ENCODE peak calls at places on chromosomes 4 and X, in ten cellular contexts. K is mammary epithelial cell; F is IMR-90; N is AG04450; G is esophagus squamous epithelium; U is adrenal gland; V is psoas muscle; Q is upper lobe of left lung; M is CD8-positive, alpha-beta T cell; E is tibial artery. L is an unnamed sample.

GRCh38 chr4:102042843-102043802 is 252.6 kb downstream of the BANK1 start:
- DNase-seq in K (peak; percentile 67), F (no peak), N (no peak), G (no peak), U (no peak), V (no peak), Q (no peak), M (no peak), E (no peak), L (no peak)

GRCh38 chr4:156790866-156791265 is 180.7 kb downstream of the PDGFC start:
- DNase-seq in K (peak; percentile 50), F (peak; percentile 73), N (no peak), G (no peak), U (peak; percentile 38), V (no peak), Q (no peak), M (no peak), E (no peak), L (no peak)

GRCh38 chr4:53863163-53863562 is 201.2 kb downstream of the CHIC2 start:
- DNase-seq in K (no peak), F (peak; percentile 49), N (no peak), G (no peak), U (peak; percentile 11), V (no peak), Q (no peak), M (no peak), E (peak; percentile 30), L (peak; percentile 21)

GRCh38 chr4:82748781-82749504 is 49.7 kb downstream of the SCD5 start:
- DNase-seq in K (no peak), F (peak; percentile 23), N (no peak), G (no peak), U (no peak), V (no peak), Q (no peak), M (no peak), E (no peak), L (no peak)

GRCh38 chr4:7417639-7418038 is 17.1 kb downstream of the PSAPL1 start:
- DNase-seq in K (no peak), F (no peak), N (no peak), G (no peak), U (peak; percentile 2), V (no peak), Q (peak; percentile 10), M (no peak), E (peak; percentile 7), L (no peak)

GRCh38 chr4:4694296-4694772 is 152.5 kb upstream of the STX18 start:
- DNase-seq in K (no peak), F (peak; percentile 23), N (no peak), G (no peak), U (peak; percentile 87), V (no peak), Q (no peak), M (no peak), E (peak; percentile 27), L (peak; percentile 45)

GRCh38 chrX:102765217-102765616 is 44.7 kb downstream of the GPRASP3 start:
- DNase-seq in K (peak; percentile 25), F (peak; percentile 82), N (no peak), G (no peak), U (peak; percentile 55), V (no peak), Q (no peak), M (no peak), E (peak; percentile 23), L (no peak)

GRCh38 chr4:84032372-84032771 is 466.7 kb downstream of the NKX6-1 start:
- DNase-seq in K (no peak), F (no peak), N (no peak), G (no peak), U (no peak), V (no peak), Q (no peak), M (no peak), E (no peak), L (no peak)

GRCh38 chr4:62431513-62431912 is 1231.4 kb downstream of the ADGRL3 start:
- DNase-seq in K (peak; percentile 73), F (no peak), N (no peak), G (no peak), U (no peak), V (no peak), Q (no peak), M (no peak), E (no peak), L (no peak)

GRCh38 chr4:118834070-118834469 is 1.9 kb downstream of the SEC24D start:
- DNase-seq in K (no peak), F (no peak), N (no peak), G (no peak), U (no peak), V (no peak), Q (no peak), M (no peak), E (no peak), L (no peak)

GRCh38 chr4:128355301-128355700 is 67.7 kb upstream of the PGRMC2 start:
- DNase-seq in K (no peak), F (no peak), N (no peak), G (no peak), U (peak; percentile 68), V (no peak), Q (no peak), M (no peak), E (no peak), L (no peak)

GRCh38 chr4:175405961-175406360 is 406.1 kb downstream of the GPM6A start:
- DNase-seq in K (no peak), F (no peak), N (no peak), G (no peak), U (no peak), V (no peak), Q (no peak), M (no peak), E (no peak), L (no peak)

GRCh38 chr4:108881190-108881589 is 118.3 kb upstream of the ETNPPL start:
- DNase-seq in K (peak; percentile 38), F (peak; percentile 96), N (peak; percentile 59), G (no peak), U (no peak), V (no peak), Q (no peak), M (no peak), E (no peak), L (no peak)

GRCh38 chrX:13996650-13997049 is 33.0 kb downstream of the GEMIN8 start:
- DNase-seq in K (no peak), F (no peak), N (no peak), G (no peak), U (no peak), V (no peak), Q (no peak), M (no peak), E (no peak), L (no peak)

GRCh38 chr4:4859799-4860380 is 425 bp downstream of the MSX1 start:
- DNase-seq in K (no peak), F (no peak), N (no peak), G (no peak), U (no peak), V (peak; percentile 57), Q (no peak), M (no peak), E (no peak), L (no peak)

GRCh38 chr4:168605411-168605810 is 108.6 kb downstream of the PALLD start:
- DNase-seq in K (peak; percentile 70), F (peak; percentile 83), N (no peak), G (no peak), U (no peak), V (peak; percentile 55), Q (no peak), M (no peak), E (no peak), L (no peak)

GRCh38 chr4:140427104-140427918 is at the start of gene CLGN:
- DNase-seq in K (peak; percentile 20), F (peak; percentile 44), N (no peak), G (no peak), U (peak; percentile 52), V (peak; percentile 77), Q (peak; percentile 57), M (peak; percentile 26), E (peak; percentile 21), L (peak; percentile 47)

GRCh38 chr4:2396781-2397368 is 21.6 kb downstream of the ZFYVE28 start:
- DNase-seq in K (no peak), F (no peak), N (no peak), G (no peak), U (no peak), V (peak; percentile 18), Q (no peak), M (no peak), E (no peak), L (no peak)
- TF ChIP-seq CTCF in K (no peak), F (no peak), N (peak; percentile 10), G (no peak), U (no peak), V (no peak), Q (no peak), M (no peak), E (no peak), L (no peak)

GRCh38 chr4:10926025-10926424 is 241.5 kb upstream of the CLNK start:
- DNase-seq in K (peak; percentile 2), F (no peak), N (no peak), G (no peak), U (no peak), V (no peak), Q (no peak), M (no peak), E (no peak), L (no peak)
- H3K27ac ChIP-seq in K (no peak overlapping the region), F (no peak overlapping the region), N (no peak overlapping the region), G (no peak overlapping the region), U (no peak overlapping the region), V (no peak overlapping the region), Q (no peak overlapping the region), M (no peak overlapping the region), E (no peak overlapping the region), L (no peak overlapping the region)

GRCh38 chrX:133921764-133922389 is 63.5 kb downstream of the GPC3 start:
- DNase-seq in K (peak; percentile 28), F (peak; percentile 5), N (no peak), G (no peak), U (peak; percentile 22), V (peak; percentile 53), Q (peak; percentile 32), M (peak; percentile 20), E (no peak), L (no peak)
- TF ChIP-seq CTCF in K (peak; percentile 66), F (peak; percentile 33), N (peak; percentile 34), G (peak; percentile 19), U (peak; percentile 7), V (peak; percentile 44), Q (peak; percentile 40), M (no peak), E (no peak), L (no peak)

GRCh38 chr4:22695011-22695410 is 2.3 kb downstream of the GBA3 start:
- DNase-seq in K (no peak), F (no peak), N (no peak), G (no peak), U (no peak), V (no peak), Q (no peak), M (no peak), E (no peak), L (no peak)

GRCh38 chr4:22692736-22693135 is at the start of gene GBA3:
- DNase-seq in K (no peak), F (no peak), N (no peak), G (no peak), U (no peak), V (no peak), Q (no peak), M (no peak), E (no peak), L (no peak)

DNA sequence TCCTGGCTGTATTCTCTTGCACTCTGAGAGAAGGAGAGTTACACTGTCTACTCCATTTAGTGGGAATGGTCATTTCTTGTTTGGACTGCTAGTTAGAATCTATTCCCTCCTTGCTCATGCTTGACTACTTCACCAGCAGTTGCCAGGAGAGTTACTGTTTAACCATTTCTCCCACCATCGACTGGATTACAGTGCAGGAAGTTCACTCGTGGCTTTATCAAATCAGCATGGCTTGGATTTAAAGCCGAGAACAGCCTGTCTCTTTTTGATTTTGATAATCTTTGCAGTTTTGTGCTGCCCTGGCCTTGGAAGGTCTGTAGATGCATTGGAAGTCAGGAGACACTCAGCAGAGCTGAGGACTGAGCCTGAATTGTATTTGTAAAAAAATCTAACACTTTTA is 3.2 kb downstream of the GBA3 start:
- DNase-seq in K (no peak), F (no peak), N (no peak), G (no peak), U (no peak), V (no peak), Q (no peak), M (no peak), E (no peak), L (no peak)
- H3K27ac ChIP-seq in K (no peak overlapping the region), F (no peak overlapping the region), N (no peak overlapping the region), G (no peak overlapping the region), U (no peak overlapping the region), V (no peak overlapping the region), Q (no peak overlapping the region), M (no peak overlapping the region), E (no peak overlapping the region), L (no peak overlapping the region)

L was measured in ovary.